ENCODE peak calls at places on chromosomes 3 and 15, in four cellular contexts. One of them, this sample, is unnamed.

GRCh38 chr3:49722896-49723295 is 855 bp downstream of the GMPPB start:
- DNase-seq in posterior cingulate gyrus: no peak
- DNase-seq in fibroblast of lung: no peak
- DNase-seq in Calu3: no peak
- DNase-seq in this sample: no peak

GRCh38 chr3:143002083-143002712 is 828 bp downstream of the U2SURP start:
- DNase-seq in posterior cingulate gyrus: no peak
- DNase-seq in fibroblast of lung: peak
- DNase-seq in Calu3: no peak
- DNase-seq in this sample: no peak

GRCh38 chr3:43951813-43952212 is 261.1 kb downstream of the ABHD5 start:
- DNase-seq in posterior cingulate gyrus: no peak
- DNase-seq in Calu3: no peak
- DNase-seq in fibroblast of lung: no peak
- DNase-seq in this sample: no peak

GRCh38 chr3:43286115-43286885 is at the start of gene SNRK:
- DNase-seq in fibroblast of lung: peak
- DNase-seq in posterior cingulate gyrus: peak
- DNase-seq in Calu3: peak
- DNase-seq in this sample: peak

GRCh38 chr3:177498037-177498857 is 301.0 kb upstream of the TBL1XR1 start:
- DNase-seq in Calu3: peak
- DNase-seq in fibroblast of lung: peak
- DNase-seq in posterior cingulate gyrus: no peak
- DNase-seq in this sample: no peak

GRCh38 chr15:70354260-70354894 is 256.7 kb upstream of the TLE3 start:
- DNase-seq in posterior cingulate gyrus: no peak
- DNase-seq in Calu3: no peak
- DNase-seq in fibroblast of lung: no peak
- DNase-seq in this sample: no peak

GRCh38 chr3:65894679-65895078 is 144.0 kb downstream of the MAGI1 start:
- DNase-seq in Calu3: no peak
- DNase-seq in fibroblast of lung: peak
- DNase-seq in posterior cingulate gyrus: no peak
- DNase-seq in this sample: peak

GRCh38 chr3:151925876-151926275 is 52.4 kb downstream of the SUCNR1 start:
- DNase-seq in fibroblast of lung: peak
- DNase-seq in posterior cingulate gyrus: no peak
- DNase-seq in Calu3: peak
- DNase-seq in this sample: peak

GRCh38 chr3:31946484-31947081 is 34.5 kb downstream of the OSBPL10 start:
- DNase-seq in posterior cingulate gyrus: no peak
- DNase-seq in fibroblast of lung: no peak
- DNase-seq in Calu3: no peak
- DNase-seq in this sample: no peak

GRCh38 chr3:57627976-57628375 is 30.8 kb upstream of the ARF4 start:
- DNase-seq in fibroblast of lung: no peak
- DNase-seq in Calu3: no peak
- DNase-seq in posterior cingulate gyrus: peak
- DNase-seq in this sample: no peak

GRCh38 chr15:70023769-70024491 is 73.8 kb downstream of the TLE3 start:
- DNase-seq in fibroblast of lung: peak
- DNase-seq in Calu3: no peak
- DNase-seq in posterior cingulate gyrus: no peak
- DNase-seq in this sample: no peak

GRCh38 chr3:139199421-139200010 is 144.3 kb upstream of the MRPS22 start:
- DNase-seq in Calu3: no peak
- DNase-seq in posterior cingulate gyrus: no peak
- DNase-seq in fibroblast of lung: no peak
- DNase-seq in this sample: peak

GRCh38 chr15:92158426-92158825 is 235.3 kb upstream of the ST8SIA2 start:
- DNase-seq in posterior cingulate gyrus: no peak
- DNase-seq in fibroblast of lung: no peak
- DNase-seq in Calu3: peak
- DNase-seq in this sample: no peak

GRCh38 chr3:173058229-173058628 is 82.8 kb downstream of the SPATA16 start:
- DNase-seq in posterior cingulate gyrus: no peak
- DNase-seq in fibroblast of lung: no peak
- DNase-seq in Calu3: no peak
- DNase-seq in this sample: no peak

GRCh38 chr3:127177226-127177625 is 15.7 kb upstream of the PRR23E start:
- DNase-seq in Calu3: peak
- DNase-seq in fibroblast of lung: no peak
- DNase-seq in posterior cingulate gyrus: no peak
- DNase-seq in this sample: no peak

GRCh38 chr3:122679467-122680291 is 960 bp upstream of the PARP14 start:
- DNase-seq in Calu3: peak
- DNase-seq in posterior cingulate gyrus: peak
- DNase-seq in fibroblast of lung: no peak
- DNase-seq in this sample: peak

GRCh38 chr3:42856544-42856943 is 19.1 kb downstream of the CYP8B1 start:
- DNase-seq in Calu3: no peak
- DNase-seq in posterior cingulate gyrus: no peak
- DNase-seq in fibroblast of lung: no peak
- DNase-seq in this sample: no peak

GRCh38 chr3:56110886-56111285 is 357.4 kb downstream of the ERC2 start:
- DNase-seq in posterior cingulate gyrus: no peak
- DNase-seq in fibroblast of lung: no peak
- DNase-seq in Calu3: no peak
- DNase-seq in this sample: no peak

This sample was measured in foreskin fibroblast.